ENCODE peak calls at places on chromosome 19, in four cellular contexts. M is tibial artery, Y is body of pancreas, B is fibroblast of the aortic adventitia. U is an unnamed sample.

GRCh38 chr19:10402441-10403038 is 802 bp downstream of the CDC37 start:
- DNase-seq in M (no peak), Y (no peak), B (peak; percentile 44), U (no peak)

GRCh38 chr19:31276831-31277230 is 72.4 kb downstream of the TSHZ3 start:
- DNase-seq in M (no peak), Y (no peak), B (no peak), U (no peak)

GRCh38 chr19:44712864-44713515 is 14.0 kb downstream of the CEACAM16 start:
- DNase-seq in M (no peak), Y (no peak), B (no peak), U (no peak)

GRCh38 chr19:5403968-5404640 is 51.1 kb upstream of the ZNRF4 start:
- DNase-seq in M (peak; percentile 60), Y (peak; percentile 69), B (peak; percentile 89), U (peak; percentile 84)

GRCh38 chr19:43519436-43520088 is 7.4 kb downstream of the ETHE1 start:
- DNase-seq in M (peak; percentile 64), Y (peak; percentile 81), B (peak; percentile 93), U (peak; percentile 92)

GRCh38 chr19:18869781-18870530 is 26.0 kb downstream of the CERS1 start:
- DNase-seq in M (no peak), Y (no peak), B (no peak), U (no peak)

GRCh38 chr19:30144242-30144758 is 202.3 kb downstream of the URI1 start:
- DNase-seq in M (no peak), Y (no peak), B (no peak), U (no peak)

GRCh38 chr19:10695401-10696398 is 5.5 kb upstream of the QTRT1 start:
- DNase-seq in M (peak; percentile 92), Y (peak; percentile 97), B (peak; percentile 90), U (peak; percentile 93)

GRCh38 chr19:38669532-38669931 is 22.1 kb downstream of the ACTN4 start:
- DNase-seq in M (no peak), Y (no peak), B (no peak), U (no peak)

GRCh38 chr19:58218899-58219298 is 9.8 kb upstream of the ZNF544 start:
- DNase-seq in M (no peak), Y (no peak), B (no peak), U (no peak)

GRCh38 chr19:35216833-35217707 is 11.5 kb downstream of the FAM187B start:
- DNase-seq in M (peak; percentile 52), Y (peak; percentile 73), B (no peak), U (no peak)

GRCh38 chr19:17784201-17785008 is 10.5 kb upstream of the B3GNT3 start:
- DNase-seq in M (peak; percentile 53), Y (peak; percentile 71), B (peak; percentile 72), U (peak; percentile 50)

GRCh38 chr19:4803736-4804695 is 12.5 kb downstream of the FEM1A start:
- DNase-seq in M (no peak), Y (peak; percentile 60), B (peak; percentile 33), U (peak; percentile 43)

GRCh38 chr19:18460313-18460712 is 22.4 kb upstream of the ISYNA1 start:
- DNase-seq in M (peak; percentile 74), Y (peak; percentile 50), B (peak; percentile 72), U (peak; percentile 65)

GRCh38 chr19:3413796-3414327 is 47.5 kb downstream of the NFIC start:
- DNase-seq in M (no peak), Y (no peak), B (no peak), U (no peak)

GRCh38 chr19:13843104-13843921 is 33.6 kb upstream of the NANOS3 start:
- DNase-seq in M (no peak), Y (peak; percentile 61), B (peak; percentile 50), U (peak; percentile 37)

GRCh38 chr19:43560687-43561086 is 14.6 kb downstream of the XRCC1 start:
- DNase-seq in M (no peak), Y (no peak), B (no peak), U (peak; percentile 12)

GRCh38 chr19:6738726-6739389 is 622 bp upstream of the TRIP10 start:
- DNase-seq in M (peak; percentile 57), Y (peak; percentile 53), B (no peak), U (no peak)

GRCh38 chr19:17107546-17108452 is 32.2 kb downstream of the MYO9B start:
- DNase-seq in M (peak; percentile 96), Y (peak; percentile 76), B (peak; percentile 97), U (peak; percentile 99)

GRCh38 chr19:48617146-48617937 is 1.6 kb downstream of the RPL18 start:
- DNase-seq in M (no peak), Y (no peak), B (peak; percentile 60), U (peak; percentile 30)

GRCh38 chr19:43300876-43301765 is 31.8 kb upstream of the PSG9 start:
- DNase-seq in M (no peak), Y (no peak), B (no peak), U (no peak)

GRCh38 chr19:36141039-36141914 is 1.4 kb downstream of the CAPNS1 start:
- DNase-seq in M (peak; percentile 87), Y (peak; percentile 87), B (peak; percentile 75), U (peak; percentile 86)

GRCh38 chr19:15631817-15632216 is 8.9 kb upstream of the CYP4F3 start:
- DNase-seq in M (no peak), Y (no peak), B (no peak), U (no peak)

GRCh38 chr19:2782357-2782935 is 627 bp downstream of the SGTA start:
- DNase-seq in M (no peak), Y (peak; percentile 16), B (no peak), U (no peak)

GRCh38 chr19:17073869-17074627 is 1.2 kb downstream of the HAUS8 start:
- DNase-seq in M (no peak), Y (no peak), B (no peak), U (no peak)

GRCh38 chr19:53538378-53539109 is 599 bp downstream of the ZNF331 start:
- DNase-seq in M (no peak), Y (peak; percentile 26), B (no peak), U (no peak)

GRCh38 chr19:34676697-34677385 is at the start of gene SCGB2B2:
- DNase-seq in M (no peak), Y (no peak), B (no peak), U (no peak)

GRCh38 chr19:32971012-32971595 is 654 bp downstream of the CEP89 start:
- DNase-seq in M (no peak), Y (no peak), B (no peak), U (no peak)

GRCh38 chr19:6739884-6740588 is 556 bp downstream of the TRIP10 start:
- DNase-seq in M (no peak), Y (peak; percentile 50), B (no peak), U (peak; percentile 15)

DNA sequence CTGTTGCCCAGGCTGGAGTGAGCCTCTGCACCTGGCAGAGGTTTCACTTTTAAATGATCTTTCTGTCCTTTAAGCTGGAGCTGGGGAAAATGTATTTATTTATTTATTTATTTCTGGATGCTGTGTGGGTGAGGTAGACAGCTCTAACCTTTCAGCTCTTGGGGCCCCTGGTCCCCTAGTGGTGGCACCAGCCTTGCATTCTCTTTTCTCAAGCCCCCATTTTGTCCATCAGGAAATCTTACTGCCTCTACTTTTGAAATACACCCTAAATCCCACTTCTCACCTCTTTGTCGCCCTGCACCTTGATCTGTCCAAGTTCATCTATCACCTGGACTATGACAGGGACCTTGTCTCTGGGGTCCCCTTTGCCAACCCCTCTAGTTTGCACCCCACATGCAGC is 2.1 kb upstream of the B9D2 start:
- DNase-seq in M (no peak), Y (no peak), B (no peak), U (no peak)
- TF ChIP-seq CTCF in M (no peak), Y (no peak), B (peak; percentile 29), U (no peak)

GRCh38 chr19:50969413-50969760 is at the start of gene KLK6:
- DNase-seq in M (no peak), Y (no peak), B (no peak), U (no peak)
- H3K4me3 ChIP-seq in M (no peak within 1 kb of the TSS), Y (no peak within 1 kb of the TSS), B (no peak within 1 kb of the TSS), U (no peak within 1 kb of the TSS)

DNA sequence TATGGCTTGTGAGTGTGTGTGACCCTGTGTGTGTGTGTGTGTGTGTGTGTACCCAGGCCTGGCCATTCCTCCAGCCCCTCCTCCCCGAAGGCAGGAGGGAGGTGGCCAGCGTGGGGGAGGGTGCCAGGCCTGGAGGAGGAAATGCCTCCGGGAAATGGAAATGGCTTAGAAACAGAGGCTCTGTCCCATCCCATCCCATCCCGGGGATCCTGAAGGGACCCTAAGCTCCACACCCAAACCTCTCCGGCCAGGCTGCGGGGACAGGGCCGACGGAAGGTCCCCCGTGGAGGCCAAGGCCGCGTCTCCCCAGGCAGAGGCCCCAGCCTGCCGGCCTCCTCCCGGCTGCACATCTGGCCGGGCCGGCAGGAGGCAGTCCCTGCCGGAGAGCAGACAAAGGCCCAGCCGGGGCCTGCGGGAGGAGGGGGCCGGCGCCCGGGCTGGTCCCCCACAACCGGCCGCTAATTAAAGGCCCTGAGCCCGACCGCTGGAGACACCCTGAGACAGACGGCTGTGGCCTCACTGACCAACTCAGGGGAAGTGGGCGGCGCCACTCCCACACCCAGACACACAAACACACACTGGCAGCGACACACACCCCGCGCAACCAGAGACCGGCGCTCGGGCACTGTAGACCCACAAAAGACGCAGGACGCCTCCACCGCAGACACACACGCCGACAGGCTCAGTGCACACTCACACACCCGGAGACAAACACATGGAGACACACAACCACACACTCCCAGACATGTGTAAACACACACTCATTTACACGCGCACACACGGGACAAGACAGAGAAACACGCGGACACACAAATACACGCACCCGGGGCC is 1.1 kb downstream of the ADAMTS10 start:
- DNase-seq in M (peak; percentile 81), Y (peak; percentile 59), B (peak; percentile 60), U (peak; percentile 80)
- TF ChIP-seq CTCF in M (peak; percentile 24), Y (peak; percentile 5), B (peak; percentile 43), U (peak; percentile 51)

DNA sequence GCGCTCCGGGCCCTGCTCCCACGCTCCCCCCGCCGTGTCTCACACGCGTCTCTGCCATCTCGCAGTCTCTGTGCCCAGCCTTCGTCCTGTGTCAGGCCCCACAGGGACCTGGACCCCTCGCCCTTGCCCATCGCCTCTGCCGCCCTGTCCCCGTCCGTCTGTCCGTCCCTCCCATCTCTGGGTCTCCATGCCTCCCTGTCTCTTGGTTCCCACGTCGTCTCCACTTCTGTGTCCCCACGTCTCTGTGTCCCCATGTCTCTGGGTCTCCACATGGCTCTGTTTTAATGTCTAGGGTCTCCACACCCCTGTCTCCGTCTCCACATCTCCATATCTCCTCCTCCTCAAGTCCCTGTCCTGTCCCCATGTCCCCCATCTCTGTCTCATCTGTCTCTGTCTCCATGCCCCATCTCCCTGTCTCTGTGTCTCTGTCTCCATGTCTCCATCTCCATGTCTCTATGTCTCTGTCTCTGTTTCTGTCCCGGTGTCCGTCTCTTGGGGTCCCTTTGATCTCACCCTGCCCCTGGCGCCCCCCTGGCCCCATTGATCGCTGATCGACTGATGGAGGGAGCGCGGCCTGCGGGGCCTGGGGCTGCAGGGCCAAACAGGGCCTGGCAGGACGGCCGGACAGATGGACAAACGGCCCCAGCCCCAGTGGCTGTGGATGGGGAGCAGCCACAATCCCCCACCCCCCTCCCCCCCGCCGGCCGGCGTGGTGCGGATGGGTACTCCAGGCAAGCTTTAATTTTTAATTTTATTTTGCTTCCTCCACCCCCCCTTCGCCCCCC is 12.8 kb downstream of the ERFL start:
- DNase-seq in M (no peak), Y (no peak), B (no peak), U (no peak)
- H3K4me3 ChIP-seq in M (no peak overlapping the region), Y (no peak overlapping the region), B (no peak overlapping the region), U (no peak overlapping the region)

GRCh38 chr19:45940515-45940805 is 25.9 kb upstream of the NANOS2 start:
- DNase-seq in M (no peak), Y (no peak), B (no peak), U (no peak)
- TF ChIP-seq CTCF in M (no peak), Y (no peak), B (no peak), U (no peak)

GRCh38 chr19:51572415-51572814 is 1.3 kb downstream of the ZNF175 start:
- DNase-seq in M (no peak), Y (no peak), B (peak; percentile 16), U (no peak)
- H3K4me3 ChIP-seq in M (peak overlapping the region; percentile 86), Y (no peak overlapping the region), B (peak overlapping the region; percentile 83), U (peak overlapping the region; percentile 88)

U was measured in astrocyte of the spinal cord.